ENCODE peak calls at places on chromosomes 7 and 10, in four cellular contexts. H is Panc1, E is transverse colon, Z is IMR-90. Y is an unnamed sample.

GRCh38 chr10:45058580-45058979 is 57.9 kb downstream of the ZNF22 start:
- DNase-seq in H (no peak), Z (no peak), E (no peak), Y (no peak)

GRCh38 chr10:11035318-11035920 is 17.7 kb downstream of the CELF2 start:
- DNase-seq in H (peak; percentile 22), E (peak; percentile 34), Z (peak; percentile 79), Y (peak; percentile 79)

GRCh38 chr10:72826346-72826745 is 67.2 kb upstream of the OIT3 start:
- DNase-seq in Z (no peak), H (no peak), E (no peak), Y (no peak)

GRCh38 chr7:113548137-113548536 is 370.7 kb downstream of the PPP1R3A start:
- DNase-seq in E (no peak), Z (no peak), H (no peak), Y (no peak)

GRCh38 chr7:22351329-22351692 is 5.6 kb downstream of the RAPGEF5 start:
- DNase-seq in E (no peak), Z (no peak), H (no peak), Y (no peak)

GRCh38 chr7:94511763-94512162 is 2.2 kb downstream of the CASD1 start:
- DNase-seq in E (no peak), Z (peak; percentile 13), H (no peak), Y (no peak)

GRCh38 chr7:102872460-102872859 is 40.3 kb upstream of the LRRC17 start:
- DNase-seq in H (no peak), E (no peak), Z (peak; percentile 98), Y (peak; percentile 99)

GRCh38 chr7:127089146-127089545 is 163.6 kb downstream of the GRM8 start:
- DNase-seq in Z (no peak), H (no peak), E (no peak), Y (no peak)

GRCh38 chr10:15200626-15201025 is 32.1 kb upstream of the NMT2 start:
- DNase-seq in Z (peak; percentile 80), E (no peak), H (peak; percentile 56), Y (peak; percentile 82)

GRCh38 chr7:52944916-52945315 is 90.5 kb upstream of the POM121L12 start:
- DNase-seq in Z (no peak), H (peak; percentile 17), E (no peak), Y (peak; percentile 71)

GRCh38 chr7:1916621-1916970 is 246.5 kb downstream of the ELFN1 start:
- DNase-seq in E (no peak), Z (no peak), H (no peak), Y (no peak)

GRCh38 chr7:124722292-124722691 is 43.3 kb downstream of the GPR37 start:
- DNase-seq in Z (peak; percentile 74), H (no peak), E (no peak), Y (peak; percentile 55)

GRCh38 chr7:45183711-45184210 is 26.2 kb downstream of the RAMP3 start:
- DNase-seq in E (no peak), H (no peak), Z (no peak), Y (no peak)

GRCh38 chr7:158819571-158820203 is 9.6 kb downstream of the ESYT2 start:
- DNase-seq in E (no peak), Z (no peak), H (no peak), Y (no peak)

GRCh38 chr7:129332354-129333056 is 101.7 kb upstream of the STRIP2 start:
- DNase-seq in Z (peak; percentile 93), E (no peak), H (peak; percentile 78), Y (peak; percentile 53)

GRCh38 chr10:112369495-112370423 is 4.2 kb upstream of the ACSL5 start:
- DNase-seq in H (no peak), E (peak; percentile 8), Z (no peak), Y (no peak)

GRCh38 chr7:134546903-134547737 is 1.8 kb upstream of the AKR1B15 start:
- DNase-seq in H (peak; percentile 69), E (peak; percentile 83), Z (peak; percentile 62), Y (no peak)

GRCh38 chr10:14185501-14186045 is 145.2 kb downstream of the FRMD4A start:
- DNase-seq in E (no peak), H (peak; percentile 22), Z (peak; percentile 90), Y (peak; percentile 93)

GRCh38 chr7:111380945-111381344 is 181.3 kb downstream of the IMMP2L start:
- DNase-seq in Z (no peak), H (no peak), E (no peak), Y (no peak)

GRCh38 chr7:155138204-155138603 is 68.1 kb downstream of the HTR5A start:
- DNase-seq in H (no peak), Z (no peak), E (no peak), Y (no peak)

GRCh38 chr10:86306628-86307278 is 59.8 kb downstream of the GRID1 start:
- DNase-seq in E (no peak), Z (peak; percentile 4), H (no peak), Y (no peak)

DNA sequence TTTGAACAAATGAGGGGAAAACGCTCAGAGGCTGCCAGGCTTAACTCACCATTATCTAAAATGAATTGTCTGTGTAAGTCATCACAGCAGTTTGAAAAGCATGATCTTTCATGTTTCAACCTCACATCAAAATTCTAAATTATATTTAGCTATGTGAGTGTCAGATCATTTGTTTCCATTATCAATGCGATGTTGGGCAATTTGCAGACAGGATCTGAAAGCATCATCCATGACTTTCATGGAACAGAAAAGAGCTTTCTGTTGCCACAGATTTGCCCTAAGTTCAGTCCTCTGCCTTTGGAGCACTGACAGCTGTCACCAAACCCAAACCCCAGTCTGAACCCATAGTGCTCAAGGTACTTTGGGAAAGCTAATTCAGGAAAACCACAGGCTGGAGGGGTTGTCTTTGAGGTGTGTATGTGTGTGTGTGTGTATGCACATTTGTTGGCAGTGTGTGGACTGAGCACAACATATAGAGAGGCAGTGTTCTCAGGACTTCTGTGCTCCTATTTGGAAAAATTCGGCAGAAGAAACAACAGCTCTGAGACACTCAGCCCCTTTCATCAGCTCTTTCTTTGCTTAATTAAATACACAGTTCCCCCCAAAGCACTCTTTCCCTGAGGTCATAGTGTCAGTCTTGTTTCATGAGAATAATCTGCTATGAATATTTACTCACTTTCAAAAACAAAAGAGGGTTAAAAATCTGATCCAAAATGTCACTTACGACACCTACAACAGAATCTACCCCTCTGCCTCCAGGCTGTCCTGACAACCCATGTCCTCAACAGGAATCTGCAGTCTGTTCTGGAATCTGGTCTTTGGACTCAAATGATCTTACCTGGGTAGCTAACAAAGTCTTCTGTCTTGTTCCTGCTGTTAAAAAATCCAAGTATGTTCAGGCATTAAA is 188.5 kb upstream of the KLF14 start:
- DNase-seq in E (no peak), Z (no peak), H (no peak), Y (no peak)
- H3K4me3 ChIP-seq in E (no peak overlapping the region), Z (no peak overlapping the region), H (no peak overlapping the region), Y (no peak overlapping the region)

GRCh38 chr10:30491204-30491603 is 57.2 kb downstream of the MAP3K8 start:
- DNase-seq in E (no peak), H (no peak), Z (peak; percentile 40), Y (no peak)

GRCh38 chr10:30491832-30492530 is 58.0 kb downstream of the MAP3K8 start:
- DNase-seq in Z (no peak), H (no peak), E (no peak), Y (no peak)

GRCh38 chr10:30495687-30496086 is 61.7 kb downstream of the MAP3K8 start:
- DNase-seq in Z (peak; percentile 47), E (no peak), H (no peak), Y (no peak)

GRCh38 chr10:30494558-30494957 is 60.6 kb downstream of the MAP3K8 start:
- DNase-seq in Z (no peak), E (no peak), H (no peak), Y (no peak)

DNA sequence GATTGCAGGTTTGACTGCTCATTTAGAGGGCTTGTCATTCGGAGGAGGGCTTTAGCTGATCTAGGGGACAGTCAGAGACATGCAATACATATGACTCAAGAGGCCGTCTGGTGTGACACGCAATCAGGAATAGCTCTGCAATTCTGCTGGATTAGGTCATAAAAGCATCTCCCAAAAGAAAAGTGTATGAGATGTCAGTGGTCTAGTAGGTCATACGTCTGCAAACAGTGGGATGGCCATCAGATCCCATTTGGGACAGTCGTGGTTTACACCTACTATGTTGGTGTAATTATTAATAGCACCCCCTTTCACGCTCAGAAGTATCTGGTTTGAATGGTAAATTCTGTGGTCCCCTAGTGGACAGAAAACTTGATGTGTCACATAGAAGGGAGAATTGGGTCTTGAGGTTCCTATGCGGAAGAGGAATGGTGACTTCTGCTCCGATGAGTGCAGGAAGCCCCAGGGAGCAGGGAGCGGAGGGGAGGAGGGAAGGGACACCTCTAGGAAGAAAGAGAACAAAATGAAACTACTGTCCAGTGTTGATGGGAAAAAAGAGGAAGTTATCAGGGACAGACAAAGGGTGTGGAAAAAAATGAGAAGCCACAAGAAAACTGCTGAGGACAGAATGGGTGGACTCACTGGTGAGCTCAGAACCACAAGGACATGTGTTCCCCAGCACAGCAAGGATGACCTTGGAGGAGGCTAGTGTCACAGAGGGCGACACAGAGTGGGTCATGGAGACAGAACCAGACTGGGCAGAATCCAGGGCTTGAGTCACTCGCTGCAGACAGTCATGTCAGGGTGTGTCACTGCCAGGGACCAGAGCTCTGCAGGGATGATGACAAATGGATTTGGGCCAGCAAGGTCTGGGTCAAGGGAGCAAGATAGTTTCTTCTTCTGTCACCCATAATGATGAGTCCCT is 59.9 kb downstream of the MAP3K8 start:
- DNase-seq in H (no peak), Z (peak; percentile 66), E (peak; percentile 17), Y (no peak)
- TF ChIP-seq CTCF in H (peak; percentile 16), Z (no peak), E (no peak), Y (no peak)

GRCh38 chr10:78021201-78021600 is 8.1 kb downstream of the POLR3A start:
- DNase-seq in H (no peak), Z (no peak), E (no peak), Y (no peak)

GRCh38 chr10:78028438-78029293 is 649 bp downstream of the POLR3A start:
- DNase-seq in H (no peak), Z (peak; percentile 57), E (peak; percentile 20), Y (peak; percentile 61)

GRCh38 chr10:78029294-78030226 is at the start of gene POLR3A:
- DNase-seq in H (peak; percentile 93), E (peak; percentile 96), Z (peak; percentile 99), Y (peak; percentile 98)

GRCh38 chr10:78023741-78024140 is 5.6 kb downstream of the POLR3A start:
- DNase-seq in H (no peak), Z (no peak), E (no peak), Y (no peak)

GRCh38 chr10:78025685-78026364 is 3.5 kb downstream of the POLR3A start:
- DNase-seq in H (peak; percentile 86), E (no peak), Z (peak; percentile 79), Y (peak; percentile 74)
- H3K4me3 ChIP-seq in H (no peak overlapping the region), E (no peak overlapping the region), Z (no peak overlapping the region), Y (no peak overlapping the region)

GRCh38 chr7:7433736-7434260 is 101.9 kb downstream of the COL28A1 start:
- DNase-seq in H (no peak), E (no peak), Z (peak; percentile 11), Y (no peak)

GRCh38 chr7:7434379-7434778 is 101.3 kb downstream of the COL28A1 start:
- DNase-seq in E (no peak), Z (no peak), H (no peak), Y (no peak)

GRCh38 chr7:7439564-7439963 is 96.1 kb downstream of the COL28A1 start:
- DNase-seq in Z (no peak), H (no peak), E (no peak), Y (no peak)

GRCh38 chr7:7435978-7436377 is 99.7 kb downstream of the COL28A1 start:
- DNase-seq in Z (no peak), E (no peak), H (no peak), Y (no peak)

GRCh38 chr7:7438851-7439250 is 96.8 kb downstream of the COL28A1 start:
- DNase-seq in H (peak; percentile 95), E (no peak), Z (peak; percentile 99), Y (peak; percentile 96)
- TF ChIP-seq CTCF in H (no peak), E (no peak), Z (no peak), Y (no peak)

GRCh38 chr7:74185016-74185415 is 10.9 kb downstream of the EIF4H start:
- DNase-seq in E (no peak), Z (no peak), H (no peak), Y (no peak)
- H3K4me3 ChIP-seq in E (no peak overlapping the region), Z (no peak overlapping the region), H (no peak overlapping the region), Y (no peak overlapping the region)

Y was measured in astrocyte of the spinal cord.